ENCODE peak calls at places on chromosomes 4 and X, in four cellular contexts. X, Z, G and V are unnamed samples.

GRCh38 chrX:76957485-76957884 is 489.7 kb upstream of the FGF16 start:
- DNase-seq in X (no peak), Z (no peak), G (no peak), V (no peak)

GRCh38 chrX:31545726-31546125 is 473.9 kb upstream of the FTHL17 start:
- DNase-seq in X (no peak), G (no peak), Z (no peak), V (no peak)

GRCh38 chrX:40402771-40403533 is 177.8 kb upstream of the ATP6AP2 start:
- DNase-seq in G (no peak), X (no peak), Z (no peak), V (no peak)

GRCh38 chrX:22135171-22135711 is 103.1 kb downstream of the PHEX start:
- DNase-seq in X (no peak), G (peak), Z (no peak), V (no peak)

GRCh38 chr4:6804082-6804752 is 21.7 kb downstream of the KIAA0232 start:
- DNase-seq in Z (no peak), G (no peak), X (no peak), V (no peak)

GRCh38 chr4:1172971-1173757 is 781 bp upstream of the SPON2 start:
- DNase-seq in Z (no peak), X (no peak), G (peak), V (peak)

GRCh38 chrX:13487731-13488505 is 81.5 kb upstream of the EGFL6 start:
- DNase-seq in Z (peak), G (peak), X (peak), V (no peak)

GRCh38 chr4:169906104-169906503 is 120.1 kb downstream of the MFAP3L start:
- DNase-seq in G (no peak), X (no peak), Z (no peak), V (no peak)

DNA sequence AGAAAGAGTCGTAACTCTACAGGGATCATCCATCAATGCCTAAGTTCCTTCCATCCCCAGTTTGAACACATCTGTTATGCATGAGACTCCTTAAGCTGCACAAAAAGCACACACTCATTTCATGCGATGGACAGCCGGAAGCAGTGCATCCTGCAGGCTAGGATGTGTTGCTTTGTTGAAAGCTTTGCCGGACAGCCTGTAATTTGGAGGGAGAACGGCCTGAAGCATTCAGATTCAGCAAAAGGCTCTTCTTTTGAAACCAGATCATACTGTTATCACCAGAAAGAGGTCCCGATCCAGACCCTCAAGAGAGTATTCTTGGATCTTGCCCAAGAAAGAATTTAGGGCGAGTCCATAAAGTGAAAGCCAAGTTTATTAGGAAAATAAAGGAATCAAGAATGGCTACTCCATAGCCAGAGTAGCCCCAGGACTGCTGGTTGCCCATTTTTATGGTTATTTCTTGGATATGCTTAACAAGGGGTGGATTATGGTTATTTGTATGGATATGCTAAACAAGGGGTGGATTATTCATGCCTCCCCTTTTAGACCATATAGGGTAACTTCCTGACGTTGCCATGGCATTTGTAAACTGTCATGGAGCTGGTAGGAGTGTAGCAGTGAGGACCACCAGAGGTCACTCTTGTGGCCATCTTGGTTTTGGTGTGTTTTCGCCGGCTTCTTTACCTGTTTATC is 48.1 kb upstream of the DHRSX start:
- DNase-seq in G (no peak), Z (no peak), X (peak), V (no peak)
- TF ChIP-seq CTCF in G (no peak), Z (no peak), X (no peak), V (no peak)

GRCh38 chr4:73021634-73022033 is 47.9 kb downstream of the COX18 start:
- DNase-seq in G (no peak), Z (peak), X (no peak), V (no peak)
- TF ChIP-seq CTCF in G (peak), Z (peak), X (no peak), V (no peak)

DNA sequence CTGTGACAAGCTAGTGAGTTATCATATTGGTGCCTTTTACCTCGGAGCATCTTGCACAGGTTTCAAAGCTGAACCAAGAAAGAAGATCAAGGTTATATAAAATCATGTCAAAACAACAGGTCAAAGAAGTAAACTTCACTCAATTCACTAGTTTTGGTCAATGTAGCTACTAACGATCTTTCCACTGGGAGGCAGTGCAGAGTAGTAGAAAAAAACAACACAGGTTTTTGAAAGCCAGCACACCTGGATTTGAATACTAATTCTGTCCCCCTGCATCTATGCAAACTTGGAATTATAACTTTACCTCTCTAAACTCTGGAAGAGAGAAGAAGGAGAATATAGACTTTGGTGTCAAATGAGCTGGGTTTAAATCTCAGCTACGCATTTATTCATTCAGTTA is 266.1 kb downstream of the GRIA3 start:
- DNase-seq in X (no peak), G (no peak), Z (peak), V (no peak)
- TF ChIP-seq CTCF in X (no peak), G (peak), Z (peak), V (no peak)

GRCh38 chr4:74878323-74878722 is 54.6 kb upstream of the PARM1 start:
- DNase-seq in Z (no peak), G (no peak), X (no peak), V (no peak)

GRCh38 chr4:74886490-74886889 is 46.4 kb upstream of the PARM1 start:
- DNase-seq in G (no peak), Z (no peak), X (no peak), V (peak)

GRCh38 chr4:74884282-74884681 is 48.6 kb upstream of the PARM1 start:
- DNase-seq in Z (no peak), G (no peak), X (no peak), V (no peak)
- TF ChIP-seq CTCF in Z (no peak), G (no peak), X (no peak), V (no peak)

DNA sequence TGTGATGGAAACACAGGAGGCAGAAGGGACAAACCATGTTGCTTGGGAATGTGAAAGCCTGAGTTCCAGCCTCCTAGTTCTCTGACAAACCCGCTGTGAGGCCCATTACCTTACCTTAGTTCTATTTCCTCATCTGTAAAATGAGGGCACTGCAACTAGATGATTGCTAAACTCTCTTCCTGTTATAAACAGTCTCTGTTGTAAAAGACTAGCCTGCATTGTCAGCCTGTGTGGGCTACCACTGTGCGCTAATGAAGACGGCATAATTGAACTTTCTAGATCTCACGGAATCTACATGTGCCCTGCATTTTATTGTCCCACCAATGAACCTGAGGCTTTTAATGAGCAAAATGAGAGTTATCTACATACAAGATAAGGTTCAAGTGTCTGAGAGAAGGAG is 147.2 kb downstream of the AFF2 start:
- DNase-seq in G (no peak), X (no peak), Z (no peak), V (no peak)
- TF ChIP-seq CTCF in G (no peak), X (no peak), Z (no peak), V (no peak)